ENCODE peak calls at places on chromosomes 16 and 17, in eight cellular contexts. O is GM23338, E is endothelial cell, I is neural progenitor cell, T is astrocyte of the spinal cord, K is upper lobe of right lung, A is GM20000, G is BE2C. V is an unnamed sample.

GRCh38 chr17:8470447-8471047 is 34.9 kb downstream of the NDEL1 start:
- DNase-seq in E (no peak), O (no peak), I (no peak), A (no peak), G (peak), K (no peak), T (peak), V (no peak)

GRCh38 chr16:55949518-55949917 is 74.3 kb upstream of the CES5A start:
- DNase-seq in O (no peak), G (no peak), A (no peak), E (no peak), K (no peak), T (no peak), I (no peak), V (peak)

GRCh38 chr16:86714166-86714565 is 135.8 kb downstream of the FOXL1 start:
- DNase-seq in O (peak), I (peak), A (no peak), T (no peak), K (no peak), G (no peak), E (no peak), V (no peak)

GRCh38 chr17:45013021-45013997 is 38.1 kb downstream of the DCAKD start:
- DNase-seq in K (no peak), G (no peak), T (peak), O (peak), I (peak), E (no peak), A (no peak), V (no peak)

GRCh38 chr16:54207837-54208236 is 78.8 kb downstream of the IRX3 start:
- DNase-seq in E (no peak), T (no peak), K (no peak), I (no peak), A (no peak), O (no peak), G (no peak), V (no peak)

GRCh38 chr16:55418586-55418985 is 60.4 kb upstream of the MMP2 start:
- DNase-seq in E (peak), I (peak), T (no peak), K (no peak), G (no peak), O (peak), A (no peak), V (no peak)

GRCh38 chr16:58464047-58464915 is 35.7 kb upstream of the NDRG4 start:
- DNase-seq in O (peak), A (peak), K (no peak), E (peak), I (peak), G (peak), T (no peak), V (no peak)

GRCh38 chr17:81713004-81713555 is 996 bp downstream of the SLC25A10 start:
- DNase-seq in I (no peak), O (no peak), T (no peak), G (no peak), K (no peak), A (no peak), E (no peak), V (no peak)

GRCh38 chr17:19368119-19368660 is 5.7 kb upstream of the B9D1 start:
- DNase-seq in G (no peak), A (no peak), K (no peak), O (no peak), I (no peak), T (peak), E (no peak), V (no peak)

GRCh38 chr16:73176577-73177013 is 128.7 kb upstream of the ZFHX3 start:
- DNase-seq in I (peak), T (peak), K (no peak), E (no peak), G (no peak), A (no peak), O (no peak), V (peak)

GRCh38 chr17:4498461-4499397 is at the start of gene SPNS2:
- DNase-seq in T (no peak), A (peak), K (peak), E (peak), I (peak), O (peak), G (peak), V (no peak)

GRCh38 chr17:81341347-81342061 is 46.4 kb upstream of the SLC38A10 start:
- DNase-seq in G (no peak), T (peak), E (no peak), A (no peak), K (no peak), O (peak), I (peak), V (no peak)

GRCh38 chr17:67467500-67468481 is 90.7 kb downstream of the PITPNC1 start:
- DNase-seq in T (no peak), G (peak), O (no peak), K (no peak), I (no peak), E (no peak), A (peak), V (no peak)

GRCh38 chr17:40061532-40062038 is 1.2 kb upstream of the THRA start:
- DNase-seq in I (no peak), O (no peak), T (no peak), G (no peak), A (no peak), K (no peak), E (no peak), V (no peak)

GRCh38 chr17:81741049-81741593 is 29.0 kb downstream of the SLC25A10 start:
- DNase-seq in E (no peak), K (peak), O (no peak), I (no peak), A (no peak), T (no peak), G (no peak), V (no peak)

GRCh38 chr17:35819456-35819855 is 10.2 kb downstream of the TAF15 start:
- DNase-seq in O (no peak), K (no peak), T (no peak), E (no peak), I (no peak), G (no peak), A (no peak), V (no peak)
- TF ChIP-seq CTCF in O (no peak), K (no peak), T (no peak), E (no peak), I (no peak), G (no peak), A (no peak), V (no peak)

GRCh38 chr16:70380919-70381603 is 34.4 kb downstream of the DDX19A start:
- DNase-seq in A (peak), T (peak), G (peak), I (peak), K (peak), O (peak), E (peak), V (peak)
- TF ChIP-seq CTCF in A (no peak), T (peak), G (peak), I (peak), K (peak), O (peak), E (no peak), V (peak)

GRCh38 chr16:82636958-82637357 is 10.2 kb downstream of the CDH13 start:
- DNase-seq in E (no peak), I (no peak), K (no peak), O (no peak), A (no peak), T (no peak), G (no peak), V (no peak)

GRCh38 chr16:82639263-82639662 is 12.5 kb downstream of the CDH13 start:
- DNase-seq in A (no peak), I (no peak), G (no peak), K (no peak), O (no peak), E (no peak), T (no peak), V (no peak)

GRCh38 chr16:82639666-82640336 is 13.0 kb downstream of the CDH13 start:
- DNase-seq in T (peak), I (peak), E (peak), O (peak), K (peak), A (peak), G (peak), V (peak)

GRCh38 chr16:82636485-82636884 is 9.7 kb downstream of the CDH13 start:
- DNase-seq in G (no peak), T (no peak), E (no peak), K (no peak), I (no peak), A (no peak), O (no peak), V (no peak)

DNA sequence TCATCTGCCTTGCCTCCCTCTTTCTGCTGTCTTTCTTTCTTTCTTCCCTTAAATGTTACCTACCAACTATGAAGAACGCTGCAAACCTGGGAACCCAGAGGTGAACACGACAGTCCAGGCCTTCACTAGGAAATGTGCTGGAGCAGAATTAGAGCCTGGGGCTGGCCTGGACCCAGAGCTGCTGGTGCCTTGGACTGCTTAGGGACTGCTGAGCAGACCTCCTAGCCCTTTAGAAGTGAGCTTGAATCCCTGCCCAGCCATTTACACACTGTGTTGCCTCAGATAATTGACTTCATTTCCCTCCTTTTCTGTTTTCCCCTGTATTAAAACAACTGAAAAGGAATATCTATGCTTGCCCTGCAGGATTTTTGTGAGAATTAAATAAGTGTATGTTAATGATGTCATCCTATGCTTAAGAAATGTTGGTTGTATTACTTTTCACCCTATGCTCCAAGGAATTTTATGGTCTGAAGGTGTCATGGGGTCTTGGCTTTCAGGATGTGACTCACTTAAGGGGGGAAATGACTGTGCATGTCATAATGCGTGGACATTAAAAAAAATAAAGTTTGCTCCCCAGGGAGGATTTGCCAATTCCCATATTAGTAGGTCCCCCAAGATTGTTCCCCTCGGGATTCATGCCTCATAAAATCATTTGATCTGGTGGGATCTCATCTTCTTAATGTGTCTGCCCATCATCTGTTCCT is 11.5 kb downstream of the CDH13 start:
- DNase-seq in G (no peak), E (no peak), K (no peak), T (peak), O (no peak), I (no peak), A (no peak), V (peak)
- TF ChIP-seq CTCF in G (no peak), E (no peak), K (no peak), T (no peak), O (no peak), I (no peak), A (no peak), V (no peak)

GRCh38 chr17:78448356-78448993 is 70.0 kb downstream of the PGS1 start:
- DNase-seq in G (no peak), T (no peak), O (peak), E (no peak), K (no peak), I (no peak), A (no peak), V (no peak)
- TF ChIP-seq CTCF in G (peak), T (peak), O (peak), E (no peak), K (peak), I (no peak), A (peak), V (peak)

DNA sequence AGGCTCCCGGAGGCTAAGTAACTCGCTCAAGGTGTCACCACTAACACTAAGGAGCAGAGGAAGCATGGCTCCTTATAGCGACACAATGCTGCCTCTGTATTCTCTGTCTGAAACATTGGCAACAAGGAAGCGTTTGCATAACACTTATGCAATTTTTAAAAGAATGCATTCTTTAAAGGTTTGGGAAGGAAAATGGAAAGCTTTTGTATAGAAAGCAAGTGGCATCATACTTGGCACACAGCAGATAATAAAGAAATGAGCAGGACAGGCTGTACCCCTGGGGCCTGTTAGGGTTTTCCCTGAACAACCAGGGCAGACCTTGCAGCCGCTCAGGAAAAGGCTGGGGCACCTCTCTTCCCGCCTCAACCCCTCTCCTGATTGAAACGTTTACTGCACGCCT is 36.9 kb downstream of the PPL start:
- DNase-seq in A (no peak), G (no peak), I (no peak), O (no peak), E (no peak), T (no peak), K (no peak), V (no peak)
- TF ChIP-seq CTCF in A (no peak), G (no peak), I (no peak), O (no peak), E (no peak), T (no peak), K (no peak), V (no peak)

GRCh38 chr16:69860233-69861231 is 90.6 kb upstream of the CLEC18A start:
- DNase-seq in I (no peak), O (no peak), E (no peak), T (no peak), K (no peak), G (no peak), A (no peak), V (no peak)

GRCh38 chr16:69858196-69859104 is 92.7 kb upstream of the CLEC18A start:
- DNase-seq in I (no peak), G (no peak), K (no peak), T (no peak), A (no peak), O (peak), E (no peak), V (no peak)

GRCh38 chr16:69855587-69855986 is 93.5 kb downstream of the WWP2 start:
- DNase-seq in T (no peak), O (no peak), E (no peak), I (no peak), A (no peak), K (no peak), G (no peak), V (no peak)

GRCh38 chr16:69861276-69862030 is 89.7 kb upstream of the CLEC18A start:
- DNase-seq in I (no peak), T (peak), O (no peak), K (no peak), E (no peak), A (no peak), G (no peak), V (peak)

GRCh38 chr16:69859105-69859969 is 91.8 kb upstream of the CLEC18A start:
- DNase-seq in I (peak), T (no peak), O (peak), G (no peak), E (peak), K (no peak), A (peak), V (no peak)
- TF ChIP-seq CTCF in I (peak), T (peak), O (peak), G (peak), E (no peak), K (peak), A (peak), V (peak)

GRCh38 chr17:72376486-72377345 is 255.9 kb downstream of the SOX9 start:
- DNase-seq in A (no peak), T (no peak), I (no peak), E (no peak), K (no peak), G (peak), O (no peak), V (peak)
- TF ChIP-seq CTCF in A (no peak), T (no peak), I (no peak), E (no peak), K (no peak), G (no peak), O (no peak), V (no peak)